ENCODE peak calls at places on chromosomes 12 and 14, in ten cellular contexts. One of them, this sample, is unnamed.

GRCh38 chr14:95222151-95222631 is 64.9 kb upstream of the DICER1 start:
- DNase-seq in HepG2: peak; percentile 6
- DNase-seq in body of pancreas: no peak
- DNase-seq in brain microvascular endothelial cell: peak; percentile 41
- DNase-seq in fibroblast of lung: peak; percentile 82
- DNase-seq in tibial nerve: peak; percentile 66
- DNase-seq in colonic mucosa: no peak
- DNase-seq in CD8-positive, alpha-beta T cell: no peak
- DNase-seq in upper lobe of right lung: no peak
- DNase-seq in Panc1: no peak
- DNase-seq in this sample: peak; percentile 64

GRCh38 chr14:53885241-53885640 is 71.4 kb downstream of the BMP4 start:
- DNase-seq in Panc1: no peak
- DNase-seq in tibial nerve: no peak
- DNase-seq in CD8-positive, alpha-beta T cell: no peak
- DNase-seq in brain microvascular endothelial cell: no peak
- DNase-seq in colonic mucosa: no peak
- DNase-seq in fibroblast of lung: no peak
- DNase-seq in upper lobe of right lung: no peak
- DNase-seq in HepG2: no peak
- DNase-seq in body of pancreas: no peak
- DNase-seq in this sample: no peak

GRCh38 chr14:26282578-26282977 is 315.3 kb downstream of the NOVA1 start:
- DNase-seq in fibroblast of lung: peak; percentile 11
- DNase-seq in tibial nerve: no peak
- DNase-seq in brain microvascular endothelial cell: no peak
- DNase-seq in body of pancreas: no peak
- DNase-seq in CD8-positive, alpha-beta T cell: no peak
- DNase-seq in colonic mucosa: no peak
- DNase-seq in Panc1: no peak
- DNase-seq in HepG2: no peak
- DNase-seq in upper lobe of right lung: no peak
- DNase-seq in this sample: no peak

GRCh38 chr12:21894792-21895392 is 46.3 kb downstream of the ABCC9 start:
- DNase-seq in CD8-positive, alpha-beta T cell: no peak
- DNase-seq in tibial nerve: no peak
- DNase-seq in Panc1: no peak
- DNase-seq in colonic mucosa: no peak
- DNase-seq in brain microvascular endothelial cell: no peak
- DNase-seq in body of pancreas: no peak
- DNase-seq in fibroblast of lung: no peak
- DNase-seq in upper lobe of right lung: no peak
- DNase-seq in HepG2: no peak
- DNase-seq in this sample: no peak

GRCh38 chr12:42985506-42985905 is 396.0 kb upstream of the PRICKLE1 start:
- DNase-seq in CD8-positive, alpha-beta T cell: no peak
- DNase-seq in HepG2: no peak
- DNase-seq in Panc1: no peak
- DNase-seq in brain microvascular endothelial cell: peak; percentile 37
- DNase-seq in tibial nerve: no peak
- DNase-seq in fibroblast of lung: peak; percentile 79
- DNase-seq in upper lobe of right lung: no peak
- DNase-seq in body of pancreas: peak; percentile 11
- DNase-seq in colonic mucosa: no peak
- DNase-seq in this sample: no peak

GRCh38 chr14:104435147-104436046 is 144.2 kb upstream of the C14orf180 start:
- DNase-seq in CD8-positive, alpha-beta T cell: no peak
- DNase-seq in colonic mucosa: no peak
- DNase-seq in tibial nerve: peak; percentile 2
- DNase-seq in body of pancreas: no peak
- DNase-seq in fibroblast of lung: no peak
- DNase-seq in brain microvascular endothelial cell: no peak
- DNase-seq in HepG2: no peak
- DNase-seq in upper lobe of right lung: peak; percentile 56
- DNase-seq in Panc1: no peak
- DNase-seq in this sample: no peak

GRCh38 chr14:87231336-87232026 is 761.5 kb downstream of the GALC start:
- DNase-seq in tibial nerve: no peak
- DNase-seq in CD8-positive, alpha-beta T cell: no peak
- DNase-seq in colonic mucosa: no peak
- DNase-seq in body of pancreas: no peak
- DNase-seq in upper lobe of right lung: no peak
- DNase-seq in Panc1: no peak
- DNase-seq in fibroblast of lung: peak; percentile 50
- DNase-seq in brain microvascular endothelial cell: no peak
- DNase-seq in HepG2: no peak
- DNase-seq in this sample: no peak

GRCh38 chr14:29339491-29339890 is 572.9 kb downstream of the FOXG1 start:
- DNase-seq in brain microvascular endothelial cell: no peak
- DNase-seq in colonic mucosa: no peak
- DNase-seq in Panc1: no peak
- DNase-seq in HepG2: no peak
- DNase-seq in tibial nerve: no peak
- DNase-seq in upper lobe of right lung: no peak
- DNase-seq in fibroblast of lung: peak; percentile 51
- DNase-seq in CD8-positive, alpha-beta T cell: no peak
- DNase-seq in body of pancreas: no peak
- DNase-seq in this sample: no peak

GRCh38 chr12:107845226-107845979 is 70.9 kb downstream of the ASCL4 start:
- DNase-seq in fibroblast of lung: no peak
- DNase-seq in HepG2: no peak
- DNase-seq in brain microvascular endothelial cell: no peak
- DNase-seq in tibial nerve: no peak
- DNase-seq in Panc1: no peak
- DNase-seq in CD8-positive, alpha-beta T cell: no peak
- DNase-seq in colonic mucosa: no peak
- DNase-seq in body of pancreas: no peak
- DNase-seq in upper lobe of right lung: no peak
- DNase-seq in this sample: no peak

GRCh38 chr12:116542345-116542950 is 16.7 kb upstream of the MAP1LC3B2 start:
- DNase-seq in HepG2: no peak
- DNase-seq in brain microvascular endothelial cell: no peak
- DNase-seq in body of pancreas: no peak
- DNase-seq in CD8-positive, alpha-beta T cell: no peak
- DNase-seq in upper lobe of right lung: no peak
- DNase-seq in colonic mucosa: no peak
- DNase-seq in tibial nerve: no peak
- DNase-seq in Panc1: no peak
- DNase-seq in fibroblast of lung: no peak
- DNase-seq in this sample: no peak

GRCh38 chr12:116539905-116540482 is 19.2 kb upstream of the MAP1LC3B2 start:
- DNase-seq in body of pancreas: peak; percentile 58
- DNase-seq in fibroblast of lung: peak; percentile 65
- DNase-seq in upper lobe of right lung: no peak
- DNase-seq in Panc1: no peak
- DNase-seq in brain microvascular endothelial cell: peak; percentile 30
- DNase-seq in colonic mucosa: peak; percentile 69
- DNase-seq in HepG2: no peak
- DNase-seq in CD8-positive, alpha-beta T cell: no peak
- DNase-seq in tibial nerve: peak; percentile 56
- DNase-seq in this sample: peak; percentile 55

GRCh38 chr12:116539361-116539771 is 19.8 kb upstream of the MAP1LC3B2 start:
- DNase-seq in colonic mucosa: no peak
- DNase-seq in tibial nerve: no peak
- DNase-seq in body of pancreas: no peak
- DNase-seq in Panc1: no peak
- DNase-seq in fibroblast of lung: peak; percentile 36
- DNase-seq in upper lobe of right lung: no peak
- DNase-seq in brain microvascular endothelial cell: no peak
- DNase-seq in HepG2: no peak
- DNase-seq in CD8-positive, alpha-beta T cell: no peak
- DNase-seq in this sample: no peak

GRCh38 chr12:116541547-116542344 is 17.4 kb upstream of the MAP1LC3B2 start:
- DNase-seq in brain microvascular endothelial cell: no peak
- DNase-seq in fibroblast of lung: no peak
- DNase-seq in body of pancreas: no peak
- DNase-seq in colonic mucosa: no peak
- DNase-seq in CD8-positive, alpha-beta T cell: no peak
- DNase-seq in Panc1: no peak
- DNase-seq in tibial nerve: no peak
- DNase-seq in upper lobe of right lung: no peak
- DNase-seq in HepG2: no peak
- DNase-seq in this sample: no peak

GRCh38 chr12:116540617-116541152 is 18.5 kb upstream of the MAP1LC3B2 start:
- DNase-seq in Panc1: no peak
- DNase-seq in body of pancreas: no peak
- DNase-seq in CD8-positive, alpha-beta T cell: no peak
- DNase-seq in fibroblast of lung: no peak
- DNase-seq in HepG2: no peak
- DNase-seq in brain microvascular endothelial cell: no peak
- DNase-seq in tibial nerve: no peak
- DNase-seq in colonic mucosa: no peak
- DNase-seq in upper lobe of right lung: no peak
- DNase-seq in this sample: no peak
- H3K4me3 ChIP-seq in Panc1: no peak overlapping the region
- H3K4me3 ChIP-seq in body of pancreas: no peak overlapping the region
- H3K4me3 ChIP-seq in CD8-positive, alpha-beta T cell: no peak overlapping the region
- H3K4me3 ChIP-seq in fibroblast of lung: no peak overlapping the region
- H3K4me3 ChIP-seq in HepG2: no peak overlapping the region
- H3K4me3 ChIP-seq in brain microvascular endothelial cell: no peak overlapping the region
- H3K4me3 ChIP-seq in tibial nerve: no peak overlapping the region
- H3K4me3 ChIP-seq in colonic mucosa: no peak overlapping the region
- H3K4me3 ChIP-seq in upper lobe of right lung: no peak overlapping the region
- H3K4me3 ChIP-seq in this sample: no peak overlapping the region

GRCh38 chr12:19200261-19200660 is 70.7 kb downstream of the PLEKHA5 start:
- DNase-seq in fibroblast of lung: peak; percentile 76
- DNase-seq in upper lobe of right lung: no peak
- DNase-seq in HepG2: no peak
- DNase-seq in colonic mucosa: no peak
- DNase-seq in brain microvascular endothelial cell: no peak
- DNase-seq in Panc1: no peak
- DNase-seq in tibial nerve: no peak
- DNase-seq in body of pancreas: no peak
- DNase-seq in CD8-positive, alpha-beta T cell: no peak
- DNase-seq in this sample: no peak
- H3K27ac ChIP-seq in fibroblast of lung: no peak overlapping the region
- H3K27ac ChIP-seq in upper lobe of right lung: no peak overlapping the region
- H3K27ac ChIP-seq in HepG2: no peak overlapping the region
- H3K27ac ChIP-seq in colonic mucosa: no peak overlapping the region
- H3K27ac ChIP-seq in brain microvascular endothelial cell: no peak overlapping the region
- H3K27ac ChIP-seq in Panc1: no peak overlapping the region
- H3K27ac ChIP-seq in tibial nerve: no peak overlapping the region
- H3K27ac ChIP-seq in body of pancreas: no peak overlapping the region
- H3K27ac ChIP-seq in CD8-positive, alpha-beta T cell: no peak overlapping the region
- H3K27ac ChIP-seq in this sample: no peak overlapping the region

GRCh38 chr12:12611512-12612306 is at the start of gene CREBL2:
- DNase-seq in HepG2: peak; percentile 95
- DNase-seq in fibroblast of lung: peak; percentile 96
- DNase-seq in body of pancreas: peak; percentile 98
- DNase-seq in colonic mucosa: peak; percentile 94
- DNase-seq in Panc1: peak; percentile 63
- DNase-seq in tibial nerve: peak; percentile 90
- DNase-seq in upper lobe of right lung: peak; percentile 96
- DNase-seq in CD8-positive, alpha-beta T cell: peak; percentile 89
- DNase-seq in brain microvascular endothelial cell: peak; percentile 90
- DNase-seq in this sample: peak; percentile 96

GRCh38 chr12:12606793-12607589 is 4.7 kb upstream of the CREBL2 start:
- DNase-seq in body of pancreas: no peak
- DNase-seq in Panc1: no peak
- DNase-seq in tibial nerve: no peak
- DNase-seq in upper lobe of right lung: no peak
- DNase-seq in fibroblast of lung: peak; percentile 92
- DNase-seq in colonic mucosa: no peak
- DNase-seq in CD8-positive, alpha-beta T cell: no peak
- DNase-seq in HepG2: peak; percentile 32
- DNase-seq in brain microvascular endothelial cell: peak; percentile 71
- DNase-seq in this sample: no peak

GRCh38 chr12:12609692-12610091 is 2.0 kb upstream of the CREBL2 start:
- DNase-seq in body of pancreas: no peak
- DNase-seq in upper lobe of right lung: no peak
- DNase-seq in HepG2: no peak
- DNase-seq in brain microvascular endothelial cell: no peak
- DNase-seq in colonic mucosa: no peak
- DNase-seq in Panc1: no peak
- DNase-seq in tibial nerve: no peak
- DNase-seq in fibroblast of lung: no peak
- DNase-seq in CD8-positive, alpha-beta T cell: no peak
- DNase-seq in this sample: no peak

GRCh38 chr12:12610711-12611110 is 965 bp upstream of the CREBL2 start:
- DNase-seq in CD8-positive, alpha-beta T cell: no peak
- DNase-seq in upper lobe of right lung: no peak
- DNase-seq in tibial nerve: no peak
- DNase-seq in body of pancreas: no peak
- DNase-seq in brain microvascular endothelial cell: no peak
- DNase-seq in HepG2: no peak
- DNase-seq in fibroblast of lung: no peak
- DNase-seq in colonic mucosa: no peak
- DNase-seq in Panc1: no peak
- DNase-seq in this sample: no peak

DNA sequence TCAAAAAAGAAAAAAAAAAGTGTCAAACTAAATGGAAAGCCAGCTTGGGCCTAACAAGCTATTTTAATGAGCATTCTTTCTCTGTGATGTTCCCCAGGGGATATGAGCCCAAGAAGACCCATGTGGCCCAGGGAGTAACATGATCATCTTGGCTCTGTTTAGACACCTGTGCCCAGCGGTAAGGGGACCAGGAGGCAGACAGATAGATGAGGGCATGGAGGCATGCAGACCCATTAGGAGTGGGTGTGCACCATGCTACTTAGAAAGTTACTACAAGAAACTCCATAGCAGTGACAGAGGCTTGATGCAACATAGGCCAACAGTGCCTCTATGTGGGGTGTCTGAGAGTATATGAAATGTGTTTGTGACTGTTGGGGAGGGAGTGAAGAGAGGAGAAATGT is 3.1 kb upstream of the CREBL2 start:
- DNase-seq in upper lobe of right lung: no peak
- DNase-seq in brain microvascular endothelial cell: no peak
- DNase-seq in tibial nerve: no peak
- DNase-seq in HepG2: peak; percentile 25
- DNase-seq in Panc1: no peak
- DNase-seq in colonic mucosa: no peak
- DNase-seq in fibroblast of lung: peak; percentile 8
- DNase-seq in CD8-positive, alpha-beta T cell: no peak
- DNase-seq in body of pancreas: no peak
- DNase-seq in this sample: no peak
- TF ChIP-seq CTCF in upper lobe of right lung: no peak
- TF ChIP-seq CTCF in brain microvascular endothelial cell: no peak
- TF ChIP-seq CTCF in tibial nerve: no peak
- TF ChIP-seq CTCF in HepG2: peak; percentile 58
- TF ChIP-seq CTCF in Panc1: no peak
- TF ChIP-seq CTCF in colonic mucosa: no peak
- TF ChIP-seq CTCF in fibroblast of lung: peak; percentile 6
- TF ChIP-seq CTCF in CD8-positive, alpha-beta T cell: no peak
- TF ChIP-seq CTCF in body of pancreas: no peak
- TF ChIP-seq CTCF in this sample: no peak

GRCh38 chr12:51954465-51955361 is 3.2 kb downstream of the ACVR1B start:
- DNase-seq in tibial nerve: no peak
- DNase-seq in brain microvascular endothelial cell: no peak
- DNase-seq in CD8-positive, alpha-beta T cell: no peak
- DNase-seq in body of pancreas: peak; percentile 80
- DNase-seq in Panc1: no peak
- DNase-seq in fibroblast of lung: no peak
- DNase-seq in upper lobe of right lung: no peak
- DNase-seq in colonic mucosa: peak; percentile 73
- DNase-seq in HepG2: peak; percentile 55
- DNase-seq in this sample: no peak
- H3K4me3 ChIP-seq in tibial nerve: no peak overlapping the region
- H3K4me3 ChIP-seq in brain microvascular endothelial cell: no peak overlapping the region
- H3K4me3 ChIP-seq in CD8-positive, alpha-beta T cell: no peak overlapping the region
- H3K4me3 ChIP-seq in body of pancreas: no peak overlapping the region
- H3K4me3 ChIP-seq in Panc1: no peak overlapping the region
- H3K4me3 ChIP-seq in fibroblast of lung: peak overlapping the region; percentile 85
- H3K4me3 ChIP-seq in upper lobe of right lung: no peak overlapping the region
- H3K4me3 ChIP-seq in colonic mucosa: no peak overlapping the region
- H3K4me3 ChIP-seq in HepG2: peak overlapping the region; percentile 85
- H3K4me3 ChIP-seq in this sample: no peak overlapping the region

This sample was measured in uterus.